ENCODE peak calls at places on chromosomes 4 and X, in four cellular contexts. One of them, this sample, is unnamed.

GRCh38 chrX:47501226-47502071 is 18.4 kb upstream of the ZNF41 start:
- DNase-seq in suprapubic skin: no peak
- DNase-seq in H9: no peak
- DNase-seq in PC-9: peak; percentile 73
- DNase-seq in this sample: no peak

GRCh38 chr4:74503580-74503979 is 58.6 kb downstream of the AREG start:
- DNase-seq in suprapubic skin: no peak
- DNase-seq in H9: no peak
- DNase-seq in PC-9: no peak
- DNase-seq in this sample: no peak

GRCh38 chr4:46445689-46446339 is 55.9 kb upstream of the GABRA2 start:
- DNase-seq in suprapubic skin: no peak
- DNase-seq in H9: no peak
- DNase-seq in PC-9: no peak
- DNase-seq in this sample: no peak

GRCh38 chr4:66045913-66046312 is 375.6 kb upstream of the EPHA5 start:
- DNase-seq in suprapubic skin: no peak
- DNase-seq in H9: no peak
- DNase-seq in PC-9: no peak
- DNase-seq in this sample: no peak

GRCh38 chr4:52100062-52100461 is 49.0 kb downstream of the SPATA18 start:
- DNase-seq in suprapubic skin: no peak
- DNase-seq in H9: no peak
- DNase-seq in PC-9: no peak
- DNase-seq in this sample: no peak

GRCh38 chr4:76658231-76659102 is 223.4 kb downstream of the SHROOM3 start:
- DNase-seq in suprapubic skin: no peak
- DNase-seq in H9: no peak
- DNase-seq in PC-9: no peak
- DNase-seq in this sample: no peak

GRCh38 chrX:25144043-25144940 is 128.5 kb upstream of the ARX start:
- DNase-seq in suprapubic skin: no peak
- DNase-seq in H9: peak; percentile 56
- DNase-seq in PC-9: no peak
- DNase-seq in this sample: peak; percentile 67

GRCh38 chr4:76309939-76310549 is 3.5 kb downstream of the STBD1 start:
- DNase-seq in suprapubic skin: no peak
- DNase-seq in H9: no peak
- DNase-seq in PC-9: no peak
- DNase-seq in this sample: no peak

GRCh38 chrX:129039176-129039575 is 484.1 kb downstream of the SMARCA1 start:
- DNase-seq in suprapubic skin: no peak
- DNase-seq in H9: no peak
- DNase-seq in PC-9: no peak
- DNase-seq in this sample: no peak

GRCh38 chr4:120922390-120923200 is at the start of gene PRDM5:
- DNase-seq in suprapubic skin: no peak
- DNase-seq in H9: peak; percentile 78
- DNase-seq in PC-9: no peak
- DNase-seq in this sample: peak; percentile 60

GRCh38 chrX:131441033-131441432 is 102.8 kb upstream of the OR13H1 start:
- DNase-seq in suprapubic skin: no peak
- DNase-seq in H9: no peak
- DNase-seq in PC-9: peak; percentile 72
- DNase-seq in this sample: no peak

GRCh38 chr4:86031927-86032326 is 327.9 kb downstream of the MAPK10 start:
- DNase-seq in suprapubic skin: no peak
- DNase-seq in H9: no peak
- DNase-seq in PC-9: no peak
- DNase-seq in this sample: no peak

GRCh38 chr4:7753931-7754465 is 185.7 kb downstream of the AFAP1 start:
- DNase-seq in suprapubic skin: no peak
- DNase-seq in H9: no peak
- DNase-seq in PC-9: peak; percentile 86
- DNase-seq in this sample: no peak

GRCh38 chrX:153657161-153657560 is 10.2 kb downstream of the DUSP9 start:
- DNase-seq in suprapubic skin: no peak
- DNase-seq in H9: no peak
- DNase-seq in PC-9: no peak
- DNase-seq in this sample: no peak

GRCh38 chr4:74217365-74217764 is 59.4 kb downstream of the MTHFD2L start:
- DNase-seq in suprapubic skin: no peak
- DNase-seq in H9: no peak
- DNase-seq in PC-9: no peak
- DNase-seq in this sample: no peak

GRCh38 chr4:122810669-122811068 is 16.0 kb upstream of the FGF2 start:
- DNase-seq in suprapubic skin: no peak
- DNase-seq in H9: no peak
- DNase-seq in PC-9: no peak
- DNase-seq in this sample: no peak

GRCh38 chr4:145481164-145481941 is at the start of gene SMAD1:
- DNase-seq in suprapubic skin: peak; percentile 86
- DNase-seq in H9: peak; percentile 69
- DNase-seq in PC-9: peak; percentile 38
- DNase-seq in this sample: peak; percentile 70

GRCh38 chr4:96162631-96163030 is 322.7 kb downstream of the PDHA2 start:
- DNase-seq in suprapubic skin: no peak
- DNase-seq in H9: no peak
- DNase-seq in PC-9: no peak
- DNase-seq in this sample: no peak

GRCh38 chrX:17082831-17083230 is 136.4 kb downstream of the REPS2 start:
- DNase-seq in suprapubic skin: no peak
- DNase-seq in H9: no peak
- DNase-seq in PC-9: no peak
- DNase-seq in this sample: no peak

GRCh38 chrX:10111364-10112148 is 45.2 kb upstream of the CLCN4 start:
- DNase-seq in suprapubic skin: no peak
- DNase-seq in H9: no peak
- DNase-seq in PC-9: no peak
- DNase-seq in this sample: no peak

GRCh38 chrX:70500826-70501225 is 56.2 kb downstream of the DLG3 start:
- DNase-seq in suprapubic skin: no peak
- DNase-seq in H9: no peak
- DNase-seq in PC-9: no peak
- DNase-seq in this sample: no peak
- H3K9me3 ChIP-seq in suprapubic skin: no peaks in the 10 kb centered on the region
- H3K9me3 ChIP-seq in H9: peaks cover 53% of the 10 kb centered on the region
- H3K9me3 ChIP-seq in PC-9: no peaks in the 10 kb centered on the region
- H3K9me3 ChIP-seq in this sample: no peaks in the 10 kb centered on the region

GRCh38 chr4:71830-72229 is 18.7 kb downstream of the ZNF595 start:
- DNase-seq in suprapubic skin: no peak
- DNase-seq in H9: no peak
- DNase-seq in PC-9: no peak
- DNase-seq in this sample: no peak
- H3K9me3 ChIP-seq in suprapubic skin: peaks cover 62% of the 10 kb centered on the region
- H3K9me3 ChIP-seq in H9: peaks cover 67% of the 10 kb centered on the region
- H3K9me3 ChIP-seq in PC-9: no peaks in the 10 kb centered on the region
- H3K9me3 ChIP-seq in this sample: peaks cover 84% of the 10 kb centered on the region

GRCh38 chr4:84952004-84952403 is 14.5 kb downstream of the WDFY3 start:
- DNase-seq in suprapubic skin: no peak
- DNase-seq in H9: no peak
- DNase-seq in PC-9: peak; percentile 86
- DNase-seq in this sample: no peak

GRCh38 chr4:84944952-84945351 is 21.5 kb downstream of the WDFY3 start:
- DNase-seq in suprapubic skin: no peak
- DNase-seq in H9: no peak
- DNase-seq in PC-9: peak; percentile 49
- DNase-seq in this sample: no peak

GRCh38 chr4:84952776-84953175 is 13.7 kb downstream of the WDFY3 start:
- DNase-seq in suprapubic skin: no peak
- DNase-seq in H9: no peak
- DNase-seq in PC-9: peak; percentile 51
- DNase-seq in this sample: no peak

GRCh38 chr4:84948056-84948455 is 18.4 kb downstream of the WDFY3 start:
- DNase-seq in suprapubic skin: no peak
- DNase-seq in H9: no peak
- DNase-seq in PC-9: no peak
- DNase-seq in this sample: no peak
- H3K9me3 ChIP-seq in suprapubic skin: no peaks in the 10 kb centered on the region
- H3K9me3 ChIP-seq in H9: no peaks in the 10 kb centered on the region
- H3K9me3 ChIP-seq in PC-9: no peaks in the 10 kb centered on the region
- H3K9me3 ChIP-seq in this sample: no peaks in the 10 kb centered on the region

DNA sequence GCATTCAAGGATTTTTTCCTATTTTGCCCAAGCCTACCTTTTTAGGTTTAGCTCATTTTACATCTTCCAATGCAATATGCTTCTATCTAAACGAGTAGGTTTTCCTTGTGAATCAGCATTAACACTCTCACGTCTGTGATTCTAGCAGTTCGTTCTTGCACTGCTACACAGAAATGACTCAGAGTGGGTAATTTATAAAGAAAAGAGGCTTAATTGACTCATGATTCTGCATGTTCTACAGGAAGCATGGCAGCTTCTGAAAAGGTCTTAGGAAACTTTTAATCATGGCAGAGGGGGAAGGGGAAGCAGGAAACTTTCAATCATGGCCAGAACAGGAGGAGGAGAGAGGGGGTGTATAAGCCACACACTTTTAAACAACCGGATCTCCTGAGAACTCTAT is 44.9 kb downstream of the SPANXN1 start:
- DNase-seq in suprapubic skin: no peak
- DNase-seq in H9: no peak
- DNase-seq in PC-9: no peak
- DNase-seq in this sample: no peak
- H3K9me3 ChIP-seq in suprapubic skin: no peaks in the 10 kb centered on the region
- H3K9me3 ChIP-seq in H9: peaks cover 24% of the 10 kb centered on the region
- H3K9me3 ChIP-seq in PC-9: no peaks in the 10 kb centered on the region
- H3K9me3 ChIP-seq in this sample: no peaks in the 10 kb centered on the region

GRCh38 chrX:112698946-112699345 is 19.2 kb upstream of the LHFPL1 start:
- DNase-seq in suprapubic skin: no peak
- DNase-seq in H9: no peak
- DNase-seq in PC-9: no peak
- DNase-seq in this sample: no peak

GRCh38 chrX:112694811-112695210 is 15.1 kb upstream of the LHFPL1 start:
- DNase-seq in suprapubic skin: no peak
- DNase-seq in H9: no peak
- DNase-seq in PC-9: no peak
- DNase-seq in this sample: no peak

GRCh38 chrX:112695494-112695893 is 15.8 kb upstream of the LHFPL1 start:
- DNase-seq in suprapubic skin: no peak
- DNase-seq in H9: no peak
- DNase-seq in PC-9: no peak
- DNase-seq in this sample: no peak

GRCh38 chrX:112694062-112694461 is 14.3 kb upstream of the LHFPL1 start:
- DNase-seq in suprapubic skin: no peak
- DNase-seq in H9: no peak
- DNase-seq in PC-9: no peak
- DNase-seq in this sample: no peak

DNA sequence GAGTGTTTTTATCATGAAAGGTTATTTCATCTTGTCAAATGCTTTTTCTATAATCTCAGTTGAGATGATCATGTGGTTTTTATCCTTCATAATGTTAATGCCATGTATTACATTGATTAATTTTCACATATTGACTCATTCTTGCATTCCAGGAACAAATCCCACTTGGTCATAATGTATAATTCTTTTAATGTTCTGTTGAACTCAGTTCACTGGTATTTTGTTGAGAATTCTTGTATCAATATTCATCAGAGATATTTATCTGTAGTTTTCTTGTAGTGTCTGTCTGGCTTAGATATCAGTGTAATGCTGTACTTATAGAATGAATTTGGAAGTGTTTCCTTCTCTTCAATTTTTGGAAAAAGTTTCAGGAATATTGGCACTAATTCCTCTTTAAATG is 16.8 kb upstream of the LHFPL1 start:
- DNase-seq in suprapubic skin: no peak
- DNase-seq in H9: no peak
- DNase-seq in PC-9: no peak
- DNase-seq in this sample: no peak
- H3K9me3 ChIP-seq in suprapubic skin: no peaks in the 10 kb centered on the region
- H3K9me3 ChIP-seq in H9: no peaks in the 10 kb centered on the region
- H3K9me3 ChIP-seq in PC-9: no peaks in the 10 kb centered on the region
- H3K9me3 ChIP-seq in this sample: peaks cover 34% of the 10 kb centered on the region

GRCh38 chr4:19327364-19327763 is 924.3 kb upstream of the SLIT2 start:
- DNase-seq in suprapubic skin: no peak
- DNase-seq in H9: no peak
- DNase-seq in PC-9: no peak
- DNase-seq in this sample: no peak
- H3K9me3 ChIP-seq in suprapubic skin: no peaks in the 10 kb centered on the region
- H3K9me3 ChIP-seq in H9: no peaks in the 10 kb centered on the region
- H3K9me3 ChIP-seq in PC-9: no peaks in the 10 kb centered on the region
- H3K9me3 ChIP-seq in this sample: no peaks in the 10 kb centered on the region

DNA sequence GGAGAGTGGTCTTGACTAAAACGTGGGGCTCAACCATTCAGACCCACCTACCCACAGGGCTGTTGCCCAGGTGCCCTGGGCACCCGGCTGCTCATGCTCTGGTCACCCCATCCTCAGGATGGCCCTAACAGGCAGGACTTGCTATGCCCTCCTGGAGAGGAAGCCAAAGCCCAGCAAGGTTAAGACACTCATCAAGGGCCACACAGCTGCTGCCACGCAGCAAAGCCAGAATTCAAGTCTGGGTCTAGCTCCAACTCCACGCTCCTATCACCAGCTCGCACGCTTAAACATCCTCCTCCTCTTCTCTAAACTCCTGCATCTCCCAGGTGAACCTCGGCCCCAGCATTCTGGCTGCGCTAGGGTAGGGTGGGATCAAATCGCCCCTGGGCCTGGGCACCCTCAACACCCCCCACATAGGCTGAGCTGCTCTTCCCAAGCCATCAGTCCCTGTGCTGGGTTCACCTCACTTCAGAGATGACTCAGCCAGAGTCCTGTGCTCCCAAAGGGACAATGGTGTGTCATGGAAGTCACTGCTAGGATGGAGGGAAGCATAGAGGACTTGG is 54.1 kb downstream of the PPP2R2C start:
- DNase-seq in suprapubic skin: no peak
- DNase-seq in H9: no peak
- DNase-seq in PC-9: no peak
- DNase-seq in this sample: no peak
- H3K9me3 ChIP-seq in suprapubic skin: no peaks in the 10 kb centered on the region
- H3K9me3 ChIP-seq in H9: no peaks in the 10 kb centered on the region
- H3K9me3 ChIP-seq in PC-9: no peaks in the 10 kb centered on the region
- H3K9me3 ChIP-seq in this sample: no peaks in the 10 kb centered on the region

DNA sequence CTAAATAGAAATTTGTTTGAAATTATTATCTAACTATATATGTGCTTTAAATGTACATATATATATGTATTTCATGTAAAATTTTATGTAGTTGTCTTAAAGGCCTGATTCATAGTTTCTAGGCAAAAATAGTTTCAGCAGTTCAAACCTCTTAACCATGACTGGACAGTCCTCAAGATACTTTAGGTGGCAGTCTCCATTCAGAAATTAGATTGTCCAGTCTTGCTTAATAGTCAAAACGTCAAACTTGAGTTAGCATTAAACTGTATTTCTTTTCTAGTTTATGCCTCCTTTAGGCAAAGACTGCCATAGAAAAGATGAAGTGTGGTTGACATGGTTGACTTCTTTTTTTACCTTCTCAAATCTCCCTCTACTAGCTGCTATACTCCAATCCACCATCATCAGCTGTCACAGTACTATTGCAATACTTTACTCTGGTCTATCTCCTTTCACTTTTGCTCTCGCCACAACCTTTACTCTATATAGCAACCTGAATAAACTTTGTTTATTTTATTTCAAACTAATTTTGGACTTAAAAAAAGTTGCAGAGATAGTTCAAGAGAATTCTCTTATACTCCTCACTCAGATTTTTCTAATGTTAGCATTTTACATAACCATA is 395.6 kb upstream of the DIPK2B start:
- DNase-seq in suprapubic skin: no peak
- DNase-seq in H9: no peak
- DNase-seq in PC-9: no peak
- DNase-seq in this sample: no peak
- H3K9me3 ChIP-seq in suprapubic skin: no peaks in the 10 kb centered on the region
- H3K9me3 ChIP-seq in H9: peaks cover 6% of the 10 kb centered on the region
- H3K9me3 ChIP-seq in PC-9: no peaks in the 10 kb centered on the region
- H3K9me3 ChIP-seq in this sample: no peaks in the 10 kb centered on the region

GRCh38 chr4:29540439-29541102 is 1179.6 kb upstream of the PCDH7 start:
- DNase-seq in suprapubic skin: no peak
- DNase-seq in H9: no peak
- DNase-seq in PC-9: no peak
- DNase-seq in this sample: no peak
- H3K9me3 ChIP-seq in suprapubic skin: no peaks in the 10 kb centered on the region
- H3K9me3 ChIP-seq in H9: peaks cover 5% of the 10 kb centered on the region
- H3K9me3 ChIP-seq in PC-9: no peaks in the 10 kb centered on the region
- H3K9me3 ChIP-seq in this sample: peaks cover 12% of the 10 kb centered on the region